ENCODE peak calls at places on chromosomes 7 and 10, in nine cellular contexts. H is CD4-positive, alpha-beta T cell; N is GM10248; T is ovary; B is breast epithelium; G is mesothelial cell of epicardium; C is progenitor cell of endocrine pancreas; P is transverse colon; R is mammary epithelial cell. V is an unnamed sample.

GRCh38 chr7:4238861-4239260 is 443.2 kb upstream of the FOXK1 start:
- DNase-seq in H (no peak), C (no peak), B (no peak), G (no peak), T (no peak), R (no peak), P (no peak), N (no peak), V (no peak)

GRCh38 chr7:130379019-130379418 is 1.3 kb upstream of the CPA1 start:
- DNase-seq in P (no peak), G (no peak), B (no peak), R (no peak), T (no peak), H (no peak), N (no peak), C (no peak), V (no peak)

GRCh38 chr7:101952355-101953247 is 135.2 kb downstream of the CUX1 start:
- DNase-seq in H (no peak), P (no peak), G (no peak), R (peak), T (no peak), C (no peak), N (no peak), B (no peak), V (no peak)

GRCh38 chr7:114269714-114270113 is 144.9 kb upstream of the FOXP2 start:
- DNase-seq in N (no peak), C (no peak), H (no peak), B (no peak), R (no peak), G (no peak), P (no peak), T (no peak), V (no peak)

GRCh38 chr10:101986277-101986971 is 69.5 kb downstream of the ARMH3 start:
- DNase-seq in T (peak), C (no peak), B (no peak), P (peak), G (peak), N (no peak), R (no peak), H (no peak), V (no peak)

GRCh38 chr10:62594093-62594520 is 210.4 kb upstream of the ADO start:
- DNase-seq in N (peak), T (peak), H (peak), B (no peak), C (peak), G (peak), P (peak), R (peak), V (peak)

GRCh38 chr10:98886686-98887085 is 349.0 kb downstream of the HPSE2 start:
- DNase-seq in N (no peak), C (no peak), T (no peak), G (no peak), B (no peak), R (peak), H (no peak), P (no peak), V (no peak)

GRCh38 chr7:105743351-105743812 is 133.0 kb downstream of the ATXN7L1 start:
- DNase-seq in C (no peak), B (no peak), T (no peak), R (no peak), G (no peak), N (no peak), H (no peak), P (no peak), V (no peak)

GRCh38 chr7:43501881-43502280 is 81.0 kb upstream of the STK17A start:
- DNase-seq in N (no peak), H (no peak), C (no peak), T (no peak), G (no peak), R (no peak), P (no peak), B (no peak), V (no peak)

GRCh38 chr7:158053516-158053915 is 534.1 kb downstream of the PTPRN2 start:
- DNase-seq in C (no peak), T (no peak), G (no peak), H (no peak), R (no peak), B (peak), N (no peak), P (no peak), V (no peak)

GRCh38 chr10:5043716-5044115 is 40.1 kb upstream of the AKR1C2 start:
- DNase-seq in H (no peak), P (peak), G (no peak), T (no peak), B (no peak), C (no peak), R (no peak), N (no peak), V (no peak)

GRCh38 chr7:153422291-153423189 is 629.7 kb upstream of the DPP6 start:
- DNase-seq in H (no peak), C (no peak), N (no peak), T (no peak), R (no peak), P (no peak), G (no peak), B (no peak), V (no peak)

GRCh38 chr7:85634951-85635350 is 448.1 kb upstream of the SEMA3D start:
- DNase-seq in C (no peak), R (peak), H (no peak), G (no peak), P (no peak), B (no peak), T (no peak), N (no peak), V (no peak)

GRCh38 chr10:12684784-12685183 is 316.7 kb downstream of the CCDC3 start:
- DNase-seq in R (no peak), C (no peak), P (no peak), T (no peak), B (no peak), H (no peak), N (no peak), G (no peak), V (no peak)

GRCh38 chr10:100747826-100748231 is 2.4 kb downstream of the PAX2 start:
- DNase-seq in T (no peak), C (no peak), R (no peak), P (no peak), G (no peak), N (no peak), B (no peak), H (no peak), V (no peak)

GRCh38 chr10:310976-311639 is 175.9 kb downstream of the ZMYND11 start:
- DNase-seq in C (no peak), H (no peak), R (no peak), N (no peak), P (no peak), G (no peak), T (no peak), B (no peak), V (no peak)

GRCh38 chr10:17764142-17764541 is 12.1 kb downstream of the TMEM236 start:
- DNase-seq in P (no peak), B (no peak), C (no peak), R (no peak), H (no peak), N (no peak), G (no peak), T (no peak), V (no peak)

GRCh38 chr10:127524869-127525268 is 24.2 kb upstream of the NPS start:
- DNase-seq in G (no peak), R (peak), N (no peak), B (no peak), H (no peak), P (no peak), T (no peak), C (no peak), V (no peak)

GRCh38 chr7:20407585-20408466 is 77.1 kb downstream of the ITGB8 start:
- DNase-seq in H (no peak), N (no peak), C (no peak), B (no peak), P (no peak), T (peak), G (no peak), R (peak), V (no peak)

GRCh38 chr7:98265841-98266271 is 13.8 kb upstream of the TECPR1 start:
- DNase-seq in G (no peak), P (no peak), B (no peak), T (no peak), N (no peak), R (no peak), H (no peak), C (no peak), V (no peak)

GRCh38 chr10:95756796-95757657 is 1.1 kb downstream of the ENTPD1 start:
- DNase-seq in N (no peak), C (no peak), P (no peak), G (no peak), H (no peak), B (no peak), T (no peak), R (no peak), V (no peak)

GRCh38 chr7:120991570-120991969 is 3.1 kb downstream of the CPED1 start:
- DNase-seq in P (no peak), T (no peak), C (no peak), B (no peak), G (no peak), H (no peak), R (no peak), N (no peak), V (no peak)

GRCh38 chr7:20793258-20793657 is 6.6 kb upstream of the SP8 start:
- DNase-seq in R (no peak), C (no peak), H (no peak), N (no peak), G (no peak), T (no peak), B (no peak), P (no peak), V (no peak)

GRCh38 chr10:130045091-130045652 is 65.5 kb downstream of the C10orf143 start:
- DNase-seq in C (no peak), R (no peak), B (no peak), P (no peak), H (no peak), T (no peak), G (peak), N (no peak), V (no peak)
- TF ChIP-seq CTCF in C (peak), R (no peak), B (no peak), P (no peak), H (no peak), T (no peak), G (no peak), N (no peak), V (no peak)

DNA sequence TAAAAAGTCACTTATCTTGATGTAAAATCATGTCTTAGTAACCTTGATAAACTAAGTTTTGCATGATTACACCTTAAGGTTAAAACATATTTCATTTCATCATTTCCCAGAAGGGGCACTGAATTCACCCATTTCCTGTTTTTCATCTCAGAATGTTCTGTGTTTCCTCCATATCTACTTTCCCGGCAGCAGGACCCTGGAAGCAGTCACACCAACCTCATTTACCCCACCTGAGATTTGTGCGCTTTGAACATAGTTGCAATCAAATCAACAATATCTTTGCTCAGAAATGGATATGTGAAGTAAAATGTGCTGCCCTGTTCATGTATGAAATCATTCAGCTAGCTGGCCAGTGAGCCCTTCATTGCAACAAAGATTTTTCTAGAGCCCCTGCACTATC is 46.8 kb downstream of the IKZF1 start:
- DNase-seq in T (no peak), H (no peak), N (no peak), B (no peak), P (no peak), G (no peak), R (no peak), C (no peak), V (no peak)
- TF ChIP-seq CTCF in T (no peak), H (no peak), N (no peak), B (no peak), P (no peak), G (no peak), R (no peak), C (no peak), V (no peak)

DNA sequence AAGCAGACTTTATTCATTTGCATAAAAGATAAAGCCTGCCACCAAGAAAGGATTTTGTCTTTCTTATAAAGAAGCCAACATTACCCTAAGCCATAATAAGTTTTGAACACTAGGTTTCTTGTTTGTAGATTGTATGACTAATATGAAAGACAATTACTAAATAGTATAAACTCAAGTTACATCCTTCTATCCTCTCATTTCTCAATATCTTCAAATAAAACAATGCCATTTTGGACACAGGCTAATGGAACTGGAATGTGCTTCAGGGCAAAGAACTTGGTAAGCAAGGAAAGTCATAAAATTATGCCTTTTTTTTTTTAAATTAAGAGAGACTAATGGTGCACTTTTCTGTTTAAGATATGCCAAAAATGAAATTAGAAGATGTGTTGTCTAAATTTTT is 137.7 kb downstream of the DKK1 start:
- DNase-seq in T (no peak), H (no peak), B (no peak), R (peak), N (no peak), C (no peak), P (no peak), G (no peak), V (no peak)
- TF ChIP-seq CTCF in T (no peak), H (no peak), B (no peak), R (no peak), N (no peak), C (no peak), P (no peak), G (no peak), V (no peak)

DNA sequence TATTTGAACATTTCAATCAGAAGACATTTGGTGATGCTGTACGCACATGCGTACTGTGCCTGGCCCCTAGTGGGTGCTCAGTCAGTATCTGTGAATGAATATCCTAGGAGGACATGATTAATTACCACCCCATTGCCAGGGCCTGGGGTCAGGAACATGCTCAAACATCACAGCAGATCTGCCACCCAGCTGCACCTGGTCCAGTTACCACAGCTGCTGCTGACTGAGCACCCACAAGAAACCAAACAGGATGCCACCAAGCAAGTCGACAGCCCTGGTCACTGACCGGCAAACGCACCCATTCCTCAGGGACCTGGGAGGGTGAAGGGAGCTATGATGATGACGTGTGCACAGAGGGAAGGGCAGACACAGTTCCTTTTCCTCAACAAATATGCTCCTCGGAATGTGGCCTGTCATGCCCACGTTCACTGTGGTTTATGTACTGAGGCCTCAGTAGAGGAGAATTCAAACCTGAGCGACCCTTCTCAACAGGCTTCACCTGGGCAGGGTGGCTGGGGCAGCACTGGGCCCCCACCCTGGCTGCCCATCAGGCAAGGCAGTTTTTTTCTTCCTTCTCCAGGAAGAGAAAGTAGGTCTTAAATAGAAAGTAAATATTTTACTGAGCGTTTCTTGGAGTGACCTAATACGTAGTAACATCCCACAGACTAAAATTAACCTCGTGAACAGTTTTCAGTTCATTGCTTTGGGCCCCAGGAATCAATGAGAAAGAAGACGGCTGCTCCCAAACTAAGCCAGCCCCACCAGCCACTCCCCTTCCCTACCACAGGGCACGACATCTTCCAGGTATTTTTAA is 13.4 kb downstream of the CTBP2 start:
- DNase-seq in C (no peak), P (no peak), H (no peak), R (peak), G (no peak), B (no peak), T (no peak), N (peak), V (no peak)
- TF ChIP-seq CTCF in C (no peak), P (no peak), H (no peak), R (no peak), G (no peak), B (no peak), T (no peak), N (no peak), V (no peak)

GRCh38 chr7:137791947-137792346 is 54.8 kb downstream of the DGKI start:
- DNase-seq in B (no peak), R (no peak), N (no peak), G (no peak), P (no peak), C (no peak), H (no peak), T (no peak), V (no peak)
- TF ChIP-seq CTCF in B (no peak), R (peak), N (no peak), G (no peak), P (no peak), C (no peak), H (no peak), T (no peak), V (no peak)

GRCh38 chr7:961546-962400 is 7.3 kb upstream of the ADAP1 start:
- DNase-seq in P (peak), N (no peak), C (no peak), G (no peak), T (peak), H (no peak), B (peak), R (no peak), V (no peak)

GRCh38 chr7:966291-967069 is 8.9 kb downstream of the COX19 start:
- DNase-seq in R (no peak), H (no peak), C (no peak), N (no peak), P (no peak), B (no peak), T (no peak), G (no peak), V (no peak)

GRCh38 chr7:962401-963081 is 8.1 kb upstream of the ADAP1 start:
- DNase-seq in R (no peak), G (no peak), H (no peak), C (no peak), T (peak), N (no peak), B (no peak), P (peak), V (no peak)

GRCh38 chr7:964401-965231 is 10.1 kb upstream of the ADAP1 start:
- DNase-seq in H (no peak), P (no peak), B (no peak), T (peak), C (no peak), R (no peak), N (no peak), G (no peak), V (no peak)

GRCh38 chr7:963236-964078 is 9.0 kb upstream of the ADAP1 start:
- DNase-seq in R (no peak), T (peak), C (no peak), H (no peak), N (no peak), B (no peak), P (no peak), G (no peak), V (peak)
- TF ChIP-seq CTCF in R (no peak), T (no peak), C (no peak), H (no peak), N (no peak), B (no peak), P (no peak), G (no peak), V (peak)

V was measured in activated CD8-positive, alpha-beta T cell treated with anti-CD3 and anti-CD28 coated beads for 36 hours.